ENCODE peak calls at places on chromosomes 4 and X, in seven cellular contexts. N, Y, X, H, G, S and R are unnamed samples.

GRCh38 chr4:112514079-112514448 is 1.9 kb downstream of the NEUROG2 start:
- DNase-seq in N (no peak), Y (peak; percentile 56), X (no peak), H (no peak), G (no peak), S (no peak), R (peak; percentile 33)

GRCh38 chr4:80540785-80541469 is 205.4 kb downstream of the CFAP299 start:
- DNase-seq in N (peak; percentile 55), Y (no peak), X (peak; percentile 45), H (no peak), G (no peak), S (no peak), R (no peak)

GRCh38 chrX:7069556-7069955 is 78.0 kb upstream of the STS start:
- DNase-seq in N (no peak), Y (no peak), X (no peak), H (peak; percentile 15), G (no peak), S (no peak), R (peak; percentile 54)

GRCh38 chr4:6917445-6918241 is 8.0 kb downstream of the TBC1D14 start:
- DNase-seq in N (no peak), Y (peak; percentile 59), X (peak; percentile 29), H (no peak), G (no peak), S (no peak), R (peak; percentile 54)

GRCh38 chr4:143384381-143384994 is 47.8 kb downstream of the GAB1 start:
- DNase-seq in N (peak; percentile 47), Y (no peak), X (peak; percentile 14), H (no peak), G (no peak), S (no peak), R (no peak)

GRCh38 chr4:153748378-153748777 is 11.4 kb downstream of the RNF175 start:
- DNase-seq in N (peak; percentile 38), Y (no peak), X (peak; percentile 78), H (peak; percentile 66), G (no peak), S (no peak), R (no peak)

GRCh38 chr4:106315476-106315967 is 487 bp downstream of the TBCK start:
- DNase-seq in N (peak; percentile 34), Y (no peak), X (peak; percentile 61), H (peak; percentile 96), G (no peak), S (no peak), R (no peak)

GRCh38 chr4:159010563-159011260 is 92.2 kb upstream of the RAPGEF2 start:
- DNase-seq in N (peak; percentile 67), Y (no peak), X (no peak), H (no peak), G (no peak), S (no peak), R (no peak)

GRCh38 chr4:8147231-8147970 is 11.2 kb downstream of the ABLIM2 start:
- DNase-seq in N (no peak), Y (no peak), X (no peak), H (no peak), G (no peak), S (no peak), R (peak; percentile 62)

GRCh38 chrX:140157611-140158010 is 192.3 kb upstream of the CXorf66 start:
- DNase-seq in N (peak; percentile 8), Y (no peak), X (no peak), H (no peak), G (no peak), S (no peak), R (peak; percentile 45)

GRCh38 chr4:119795986-119796578 is 167.5 kb upstream of the PDE5A start:
- DNase-seq in N (no peak), Y (no peak), X (no peak), H (no peak), G (no peak), S (no peak), R (peak; percentile 24)

GRCh38 chr4:7422098-7422897 is 12.4 kb downstream of the PSAPL1 start:
- DNase-seq in N (no peak), Y (peak; percentile 17), X (no peak), H (no peak), G (no peak), S (no peak), R (no peak)

GRCh38 chr4:176920694-176921093 is 128.0 kb upstream of the VEGFC start:
- DNase-seq in N (peak; percentile 88), Y (no peak), X (peak; percentile 72), H (no peak), G (no peak), S (no peak), R (no peak)

GRCh38 chr4:8352368-8353157 is 83.0 kb downstream of the HTRA3 start:
- DNase-seq in N (no peak), Y (peak; percentile 33), X (no peak), H (no peak), G (no peak), S (no peak), R (no peak)

GRCh38 chr4:172957216-172957615 is 211.4 kb upstream of the GALNT7 start:
- DNase-seq in N (no peak), Y (no peak), X (no peak), H (no peak), G (no peak), S (no peak), R (peak; percentile 35)

GRCh38 chr4:3308691-3309090 is 15.9 kb downstream of the RGS12 start:
- DNase-seq in N (no peak), Y (no peak), X (no peak), H (no peak), G (no peak), S (no peak), R (no peak)

GRCh38 chr4:106422766-106423165 is 54.2 kb upstream of the GIMD1 start:
- DNase-seq in N (no peak), Y (no peak), X (no peak), H (no peak), G (no peak), S (no peak), R (no peak)

GRCh38 chr4:8771258-8771590 is 100.4 kb downstream of the HMX1 start:
- DNase-seq in N (no peak), Y (peak; percentile 45), X (no peak), H (no peak), G (no peak), S (no peak), R (peak; percentile 30)

GRCh38 chr4:41572414-41572986 is 34.5 kb downstream of the LIMCH1 start:
- DNase-seq in N (no peak), Y (no peak), X (peak; percentile 33), H (no peak), G (no peak), S (no peak), R (peak; percentile 13)

GRCh38 chrX:118181030-118181429 is 64.4 kb upstream of the KLHL13 start:
- DNase-seq in N (peak; percentile 13), Y (no peak), X (no peak), H (no peak), G (no peak), S (no peak), R (no peak)

GRCh38 chr4:151408630-151409469 is at the start of gene FHIP1A:
- DNase-seq in N (peak; percentile 53), Y (peak; percentile 94), X (peak; percentile 81), H (peak; percentile 96), G (peak; percentile 74), S (peak; percentile 84), R (peak; percentile 96)

GRCh38 chr4:41751325-41752061 is 3.0 kb upstream of the PHOX2B start:
- DNase-seq in N (no peak), Y (peak; percentile 55), X (no peak), H (no peak), G (peak; percentile 54), S (no peak), R (peak; percentile 31)

GRCh38 chr4:165828928-165829327 is 44.1 kb upstream of the TLL1 start:
- DNase-seq in N (no peak), Y (no peak), X (no peak), H (no peak), G (no peak), S (no peak), R (no peak)

GRCh38 chr4:42865572-42866189 is 26.8 kb upstream of the GRXCR1 start:
- DNase-seq in N (peak; percentile 36), Y (peak; percentile 56), X (peak; percentile 47), H (peak; percentile 41), G (peak; percentile 66), S (peak; percentile 5), R (peak; percentile 75)

GRCh38 chr4:186770446-186771175 is 47.0 kb upstream of the FAT1 start:
- DNase-seq in N (peak; percentile 82), Y (no peak), X (peak; percentile 56), H (no peak), G (no peak), S (no peak), R (no peak)

GRCh38 chr4:10173754-10174749 is 57.5 kb upstream of the WDR1 start:
- DNase-seq in N (no peak), Y (no peak), X (no peak), H (peak; percentile 98), G (no peak), S (no peak), R (peak; percentile 54)

GRCh38 chr4:139164731-139165130 is 12.3 kb downstream of the ELF2 start:
- DNase-seq in N (no peak), Y (no peak), X (no peak), H (no peak), G (no peak), S (no peak), R (no peak)
- H3K4me2 ChIP-seq in N (no peak overlapping the region), Y (no peak overlapping the region), X (no peak overlapping the region), H (no peak overlapping the region), G (no peak overlapping the region), S (no peak overlapping the region), R (no peak overlapping the region)

GRCh38 chr4:110595583-110595982 is 27.3 kb downstream of the PITX2 start:
- DNase-seq in N (no peak), Y (no peak), X (no peak), H (no peak), G (no peak), S (no peak), R (no peak)

GRCh38 chr4:110596431-110596830 is 26.4 kb downstream of the PITX2 start:
- DNase-seq in N (no peak), Y (no peak), X (no peak), H (no peak), G (no peak), S (no peak), R (no peak)

GRCh38 chr4:110602061-110602460 is 20.8 kb downstream of the PITX2 start:
- DNase-seq in N (no peak), Y (no peak), X (no peak), H (no peak), G (no peak), S (no peak), R (no peak)

GRCh38 chr4:110597582-110597981 is 25.3 kb downstream of the PITX2 start:
- DNase-seq in N (no peak), Y (no peak), X (no peak), H (no peak), G (no peak), S (no peak), R (no peak)
- H4K8ac ChIP-seq in N (no peak overlapping the region), Y (no peak overlapping the region), X (no peak overlapping the region), H (no peak overlapping the region), G (no peak overlapping the region), S (no peak overlapping the region), R (no peak overlapping the region)

DNA sequence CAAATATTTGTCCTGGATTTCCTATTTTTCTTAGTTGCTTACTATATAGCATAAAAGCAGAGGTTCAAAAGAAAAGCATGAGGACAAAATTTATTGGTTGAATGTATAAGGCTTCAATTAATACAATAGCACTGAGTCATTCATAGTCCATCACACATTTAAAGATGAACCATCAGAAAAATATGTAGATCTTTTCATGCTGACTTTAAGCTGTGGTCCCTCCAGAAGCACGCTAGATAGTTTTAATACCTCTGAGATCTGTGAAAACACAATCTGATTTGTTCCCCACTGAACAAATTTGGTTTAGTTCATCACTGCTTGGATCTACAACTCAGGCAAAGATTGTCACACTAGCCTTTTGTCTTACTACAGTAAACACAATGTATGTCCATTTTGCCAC is 377.2 kb upstream of the ANXA10 start:
- DNase-seq in N (no peak), Y (no peak), X (no peak), H (no peak), G (no peak), S (no peak), R (no peak)
- H3K4me2 ChIP-seq in N (no peak overlapping the region), Y (no peak overlapping the region), X (no peak overlapping the region), H (no peak overlapping the region), G (no peak overlapping the region), S (no peak overlapping the region), R (no peak overlapping the region)

GRCh38 chrX:387729-388128 is 1.0 kb upstream of the PPP2R3B start:
- DNase-seq in N (no peak), Y (no peak), X (no peak), H (no peak), G (no peak), S (no peak), R (no peak)
- H4K8ac ChIP-seq in N (peak overlapping the region; percentile 76), Y (no peak overlapping the region), X (no peak overlapping the region), H (peak overlapping the region; percentile 82), G (no peak overlapping the region), S (no peak overlapping the region), R (no peak overlapping the region)